ENCODE peak calls at places on chromosomes 5 and 9, in four cellular contexts. One of them, this sample, is unnamed.

GRCh38 chr9:3526903-3527652 is 1.3 kb upstream of the RFX3 start:
- DNase-seq in GM12878: no peak
- DNase-seq in K562: no peak
- DNase-seq in H1: peak
- DNase-seq in this sample: peak

GRCh38 chr5:158511454-158511853 is 588.3 kb downstream of the EBF1 start:
- DNase-seq in GM12878: no peak
- DNase-seq in K562: no peak
- DNase-seq in H1: no peak
- DNase-seq in this sample: no peak

GRCh38 chr5:41432481-41433253 is 77.7 kb downstream of the PLCXD3 start:
- DNase-seq in GM12878: no peak
- DNase-seq in K562: no peak
- DNase-seq in H1: no peak
- DNase-seq in this sample: no peak

GRCh38 chr5:37921452-37921851 is 81.6 kb upstream of the GDNF start:
- DNase-seq in GM12878: no peak
- DNase-seq in K562: no peak
- DNase-seq in H1: no peak
- DNase-seq in this sample: no peak

GRCh38 chr5:83844320-83845068 is 123.8 kb upstream of the HAPLN1 start:
- DNase-seq in GM12878: peak
- DNase-seq in K562: no peak
- DNase-seq in H1: no peak
- DNase-seq in this sample: no peak

GRCh38 chr9:130302785-130303612 is 37.4 kb downstream of the HMCN2 start:
- DNase-seq in GM12878: no peak
- DNase-seq in K562: no peak
- DNase-seq in H1: no peak
- DNase-seq in this sample: no peak

GRCh38 chr5:4199461-4199860 is 603.8 kb downstream of the IRX1 start:
- DNase-seq in GM12878: no peak
- DNase-seq in K562: no peak
- DNase-seq in H1: no peak
- DNase-seq in this sample: no peak

GRCh38 chr5:108567429-108567828 is 180.3 kb upstream of the FER start:
- DNase-seq in GM12878: no peak
- DNase-seq in K562: no peak
- DNase-seq in H1: no peak
- DNase-seq in this sample: no peak

GRCh38 chr5:112154940-112155686 is 264.0 kb downstream of the EPB41L4A start:
- DNase-seq in GM12878: no peak
- DNase-seq in K562: no peak
- DNase-seq in H1: no peak
- DNase-seq in this sample: no peak

GRCh38 chr9:134231330-134231745 is 67.0 kb upstream of the RNU6ATAC start:
- DNase-seq in GM12878: no peak
- DNase-seq in K562: no peak
- DNase-seq in H1: no peak
- DNase-seq in this sample: no peak

GRCh38 chr9:37229882-37230482 is 109.6 kb downstream of the ZCCHC7 start:
- DNase-seq in GM12878: no peak
- DNase-seq in K562: no peak
- DNase-seq in H1: no peak
- DNase-seq in this sample: peak

GRCh38 chr9:71909887-71910601 is 949 bp downstream of the ABHD17B start:
- DNase-seq in GM12878: no peak
- DNase-seq in K562: peak
- DNase-seq in H1: no peak
- DNase-seq in this sample: no peak
- TF ChIP-seq SP1 in GM12878: no peak
- TF ChIP-seq SP1 in K562: no peak
- TF ChIP-seq SP1 in H1: no peak
- TF ChIP-seq SP1 in this sample: no peak

GRCh38 chr9:127943746-127944145 is 6.1 kb upstream of the DPM2 start:
- DNase-seq in GM12878: no peak
- DNase-seq in K562: peak
- DNase-seq in H1: peak
- DNase-seq in this sample: peak
- TF ChIP-seq CEBPB in GM12878: no peak
- TF ChIP-seq CEBPB in K562: no peak
- TF ChIP-seq CEBPB in H1: no peak
- TF ChIP-seq CEBPB in this sample: no peak

GRCh38 chr5:180117378-180117725 is 45.8 kb upstream of the RNF130 start:
- DNase-seq in GM12878: no peak
- DNase-seq in K562: no peak
- DNase-seq in H1: no peak
- DNase-seq in this sample: no peak

GRCh38 chr5:180115326-180116076 is 43.9 kb upstream of the RNF130 start:
- DNase-seq in GM12878: no peak
- DNase-seq in K562: no peak
- DNase-seq in H1: no peak
- DNase-seq in this sample: no peak

GRCh38 chr5:180118391-180118791 is 46.8 kb upstream of the RNF130 start:
- DNase-seq in GM12878: no peak
- DNase-seq in K562: no peak
- DNase-seq in H1: peak
- DNase-seq in this sample: no peak

GRCh38 chr5:180116077-180116375 is 44.5 kb upstream of the RNF130 start:
- DNase-seq in GM12878: no peak
- DNase-seq in K562: no peak
- DNase-seq in H1: no peak
- DNase-seq in this sample: no peak

GRCh38 chr5:180116441-180117377 is 45.1 kb upstream of the RNF130 start:
- DNase-seq in GM12878: no peak
- DNase-seq in K562: no peak
- DNase-seq in H1: peak
- DNase-seq in this sample: no peak
- TF ChIP-seq SP1 in GM12878: no peak
- TF ChIP-seq SP1 in K562: no peak
- TF ChIP-seq SP1 in H1: no peak
- TF ChIP-seq SP1 in this sample: no peak

GRCh38 chr5:175585573-175585972 is 72.3 kb upstream of the HRH2 start:
- DNase-seq in GM12878: no peak
- DNase-seq in K562: no peak
- DNase-seq in H1: no peak
- DNase-seq in this sample: no peak

GRCh38 chr5:175579742-175580432 is 78.0 kb upstream of the HRH2 start:
- DNase-seq in GM12878: no peak
- DNase-seq in K562: no peak
- DNase-seq in H1: no peak
- DNase-seq in this sample: no peak

GRCh38 chr5:175582697-175583096 is 75.2 kb upstream of the HRH2 start:
- DNase-seq in GM12878: no peak
- DNase-seq in K562: no peak
- DNase-seq in H1: no peak
- DNase-seq in this sample: no peak
- TF ChIP-seq CEBPB in GM12878: no peak
- TF ChIP-seq CEBPB in K562: no peak
- TF ChIP-seq CEBPB in H1: no peak
- TF ChIP-seq CEBPB in this sample: no peak

GRCh38 chr5:181231444-181231843 is 8.4 kb downstream of the TRIM41 start:
- DNase-seq in GM12878: no peak
- DNase-seq in K562: no peak
- DNase-seq in H1: no peak
- DNase-seq in this sample: no peak
- TF ChIP-seq SP1 in GM12878: no peak
- TF ChIP-seq SP1 in K562: no peak
- TF ChIP-seq SP1 in H1: no peak
- TF ChIP-seq SP1 in this sample: no peak

DNA sequence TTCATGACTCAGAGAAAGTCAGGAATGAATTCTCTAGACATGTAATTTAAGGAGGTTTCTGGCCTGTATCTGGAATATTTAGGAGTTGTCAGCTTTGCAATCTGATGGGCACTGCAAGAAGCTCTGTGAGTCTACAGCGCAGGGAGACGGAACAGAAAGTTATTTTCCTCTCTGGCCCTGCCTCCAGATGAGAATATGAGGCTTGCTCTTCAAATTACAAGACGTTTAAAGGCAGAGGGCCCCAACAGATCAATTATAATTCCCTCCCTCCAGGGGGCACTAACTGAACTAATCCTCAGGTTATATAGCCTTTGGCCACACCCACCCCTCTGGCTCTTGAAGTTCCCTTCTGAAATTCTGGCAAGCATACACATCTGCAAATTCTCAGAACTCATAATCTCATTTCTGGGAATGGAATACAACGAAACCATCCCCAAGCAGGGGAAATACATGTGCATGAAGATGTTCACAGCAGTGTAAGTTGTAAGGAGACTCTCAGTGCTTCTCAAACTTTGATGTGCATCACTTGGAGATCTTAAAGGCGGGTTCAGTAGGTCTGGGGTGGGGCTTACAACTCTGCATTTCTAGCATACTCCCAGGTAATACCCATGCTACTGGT is 307.6 kb downstream of the CWC27 start:
- DNase-seq in GM12878: no peak
- DNase-seq in K562: peak
- DNase-seq in H1: peak
- DNase-seq in this sample: peak
- TF ChIP-seq CEBPB in GM12878: no peak
- TF ChIP-seq CEBPB in K562: no peak
- TF ChIP-seq CEBPB in H1: no peak
- TF ChIP-seq CEBPB in this sample: no peak

GRCh38 chr5:171606414-171607024 is 179.1 kb upstream of the SMIM23 start:
- DNase-seq in GM12878: no peak
- DNase-seq in K562: peak
- DNase-seq in H1: no peak
- DNase-seq in this sample: peak
- TF ChIP-seq SP1 in GM12878: no peak
- TF ChIP-seq SP1 in K562: no peak
- TF ChIP-seq SP1 in H1: no peak
- TF ChIP-seq SP1 in this sample: no peak